ENCODE peak calls at places on chromosomes 3 and 15, in six cellular contexts. U is transverse colon, A is K562, Q is gastrocnemius medialis, L is tibial nerve, B is adrenal gland. M is an unnamed sample.
A peak's percentile ranks its signal among the peaks of the same experiment; 100 is the strongest.

GRCh38 chr15:56001476-56002078 is 8.2 kb upstream of the NEDD4 start:
- DNase-seq in U (no peak), A (no peak), Q (no peak), L (no peak), B (no peak), M (no peak)

GRCh38 chr3:192928720-192929119 is 11.1 kb upstream of the MB21D2 start:
- DNase-seq in U (no peak), A (no peak), Q (no peak), L (no peak), B (no peak), M (no peak)

GRCh38 chr3:146217324-146217723 is 33.6 kb downstream of the PLSCR4 start:
- DNase-seq in U (no peak), A (no peak), Q (no peak), L (no peak), B (no peak), M (no peak)

GRCh38 chr15:51331141-51331540 is 7.3 kb downstream of the CYP19A1 start:
- DNase-seq in U (no peak), A (peak; percentile 20), Q (no peak), L (no peak), B (no peak), M (no peak)

GRCh38 chr3:143697975-143698374 is 150.3 kb downstream of the SLC9A9 start:
- DNase-seq in U (no peak), A (peak; percentile 18), Q (no peak), L (no peak), B (no peak), M (no peak)

GRCh38 chr15:39944711-39945110 is 10.8 kb downstream of the EIF2AK4 start:
- DNase-seq in U (no peak), A (no peak), Q (no peak), L (no peak), B (no peak), M (no peak)

GRCh38 chr15:77533530-77533929 is 99.2 kb downstream of the LINGO1 start:
- DNase-seq in U (no peak), A (no peak), Q (no peak), L (no peak), B (no peak), M (no peak)

GRCh38 chr15:32952062-32952461 is 234.3 kb downstream of the GREM1 start:
- DNase-seq in U (no peak), A (no peak), Q (no peak), L (no peak), B (no peak), M (no peak)

GRCh38 chr3:179653106-179653776 is 401 bp downstream of the USP13 start:
- DNase-seq in U (peak; percentile 68), A (peak; percentile 64), Q (peak; percentile 87), L (peak; percentile 46), B (peak; percentile 91), M (peak; percentile 46)

GRCh38 chr3:179655236-179655635 is 2.4 kb downstream of the USP13 start:
- DNase-seq in U (no peak), A (no peak), Q (no peak), L (no peak), B (no peak), M (no peak)

GRCh38 chr3:179653777-179654117 is 907 bp downstream of the USP13 start:
- DNase-seq in U (peak; percentile 7), A (no peak), Q (no peak), L (no peak), B (peak; percentile 64), M (no peak)

GRCh38 chr3:179651687-179652466 is 963 bp upstream of the USP13 start:
- DNase-seq in U (no peak), A (no peak), Q (no peak), L (no peak), B (no peak), M (no peak)

GRCh38 chr3:179652467-179653105 is at the start of gene USP13:
- DNase-seq in U (peak; percentile 54), A (peak; percentile 34), Q (peak; percentile 61), L (peak; percentile 36), B (peak; percentile 81), M (peak; percentile 53)
- TF ChIP-seq POLR2A in U (no peak), A (no peak), Q (peak; percentile 33), L (no peak), B (peak; percentile 76), M (no peak)

GRCh38 chr15:79828447-79828846 is 68.4 kb downstream of the MTHFS start:
- DNase-seq in U (no peak), A (no peak), Q (no peak), L (no peak), B (no peak), M (no peak)

GRCh38 chr15:79824321-79824720 is 72.5 kb downstream of the MTHFS start:
- DNase-seq in U (no peak), A (no peak), Q (no peak), L (no peak), B (no peak), M (no peak)

GRCh38 chr15:79831635-79832034 is 65.2 kb downstream of the MTHFS start:
- DNase-seq in U (no peak), A (no peak), Q (no peak), L (no peak), B (no peak), M (no peak)

GRCh38 chr15:79829950-79830349 is 66.9 kb downstream of the MTHFS start:
- DNase-seq in U (no peak), A (no peak), Q (no peak), L (no peak), B (no peak), M (no peak)

DNA sequence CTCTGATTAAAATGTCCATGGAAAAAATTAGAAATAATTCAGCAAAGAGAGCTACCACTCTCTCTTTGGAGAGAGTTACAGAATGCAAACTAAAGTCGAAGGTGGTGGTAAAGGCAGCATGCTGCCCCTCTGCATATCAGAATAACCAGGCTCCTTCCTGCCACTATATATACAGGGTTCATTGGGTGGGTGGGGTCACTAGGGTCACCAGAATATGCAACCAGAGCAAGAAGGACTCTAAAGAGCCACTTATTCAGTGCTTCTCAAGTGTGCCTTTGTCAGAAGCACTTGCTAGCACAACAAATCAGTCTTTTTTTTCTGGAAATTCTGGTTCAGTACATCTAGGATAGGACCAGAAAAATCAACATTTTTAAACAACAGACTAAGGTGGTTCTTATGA is 70.0 kb downstream of the MTHFS start:
- DNase-seq in U (no peak), A (no peak), Q (no peak), L (no peak), B (no peak), M (no peak)
- TF ChIP-seq POLR2A in U (no peak), A (no peak), Q (no peak), L (no peak), B (no peak), M (no peak)

DNA sequence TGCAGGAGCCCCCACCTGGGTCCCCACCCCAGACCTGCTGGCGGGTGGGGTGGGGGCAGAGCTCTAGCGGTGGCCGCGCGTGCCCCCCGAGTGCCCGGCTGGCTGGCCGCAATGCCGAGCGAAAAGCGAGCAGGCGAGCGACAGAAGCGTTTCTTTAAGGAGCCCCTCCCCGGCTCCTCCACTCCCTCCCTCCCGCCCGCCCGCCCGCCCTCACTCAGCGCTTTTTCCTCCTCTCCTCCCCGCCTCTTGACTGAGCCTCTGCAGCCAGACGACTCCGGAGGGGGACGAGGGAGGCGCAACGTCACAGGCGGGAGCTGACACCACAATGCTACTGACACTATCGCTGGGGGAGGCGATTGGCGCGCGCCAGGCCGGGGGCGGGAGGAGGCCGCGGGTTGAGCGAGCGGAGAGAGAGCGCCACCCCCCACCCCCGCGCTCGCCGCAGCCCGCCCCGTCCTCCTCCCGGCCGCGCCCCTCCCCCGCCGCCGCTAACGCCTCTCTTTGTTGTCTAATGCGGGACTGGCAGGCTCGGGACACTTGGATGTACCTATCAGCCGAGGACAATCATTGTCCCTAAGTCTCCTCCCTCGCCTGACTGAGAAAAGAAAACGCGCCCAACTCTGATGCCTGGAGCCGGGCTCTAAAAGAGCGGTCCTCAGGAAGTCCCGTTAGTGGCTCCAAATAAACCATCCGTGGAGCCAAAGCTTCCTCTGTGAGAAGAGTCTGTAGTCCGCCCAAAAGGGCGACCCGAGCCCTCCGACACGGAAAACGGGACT is at the start of gene MEX3B:
- DNase-seq in U (peak; percentile 92), A (peak; percentile 98), Q (peak; percentile 95), L (peak; percentile 88), B (peak; percentile 94), M (peak; percentile 82)
- TF ChIP-seq POLR2A in U (peak; percentile 28), A (no peak), Q (peak; percentile 51), L (peak; percentile 24), B (peak; percentile 8), M (no peak)

GRCh38 chr3:141311170-141311495 is 57.2 kb upstream of the ZBTB38 start:
- DNase-seq in U (no peak), A (no peak), Q (no peak), L (no peak), B (no peak), M (no peak)

GRCh38 chr3:141312359-141313090 is 55.8 kb upstream of the ZBTB38 start:
- DNase-seq in U (no peak), A (peak; percentile 95), Q (no peak), L (no peak), B (no peak), M (no peak)

GRCh38 chr3:141313091-141313683 is 55.1 kb upstream of the ZBTB38 start:
- DNase-seq in U (no peak), A (peak; percentile 82), Q (no peak), L (no peak), B (no peak), M (no peak)

GRCh38 chr3:141308588-141309218 is 59.6 kb upstream of the ZBTB38 start:
- DNase-seq in U (peak; percentile 39), A (peak; percentile 80), Q (no peak), L (peak; percentile 31), B (peak; percentile 79), M (no peak)

DNA sequence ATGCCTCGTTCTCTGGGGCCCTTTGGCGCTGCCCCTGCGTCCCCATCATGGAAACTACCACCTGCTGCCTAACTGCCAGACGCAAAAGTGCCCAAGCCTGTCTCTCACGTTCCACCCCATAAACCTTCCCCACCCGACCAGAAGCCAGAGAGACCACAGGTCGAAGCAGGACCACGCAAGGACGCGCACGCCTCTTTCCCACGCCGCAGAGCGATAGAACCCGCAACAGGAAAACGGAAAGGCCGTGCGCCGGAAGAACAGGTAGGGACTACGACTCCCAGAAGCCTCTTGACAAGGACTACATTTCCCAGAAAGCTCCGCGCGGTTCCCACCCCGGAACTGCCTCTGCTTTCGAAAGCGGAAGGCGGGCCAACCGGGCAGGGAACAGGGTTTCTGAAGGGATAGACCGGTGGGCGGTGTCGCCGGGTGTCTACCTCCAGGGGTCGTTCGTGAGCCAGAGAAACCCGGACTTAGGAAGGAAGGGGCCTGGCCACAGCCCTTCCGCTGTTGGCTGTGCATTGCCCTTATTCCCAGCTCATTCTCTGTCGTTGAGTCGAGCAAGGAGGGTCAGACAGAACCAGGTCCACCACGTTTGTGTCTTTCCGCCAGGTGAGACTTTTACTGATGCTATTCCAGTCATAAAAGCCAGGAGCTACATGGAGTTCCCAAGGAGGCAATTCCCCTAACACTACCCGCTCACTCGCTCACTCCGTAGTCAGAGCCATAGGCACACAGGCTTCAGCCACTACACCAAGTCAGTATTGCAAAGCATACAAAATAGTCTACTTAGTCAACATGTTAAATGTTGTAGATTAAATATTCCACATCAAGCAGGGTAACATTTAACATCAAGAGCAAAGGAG is 56.6 kb upstream of the ZBTB38 start:
- DNase-seq in U (peak; percentile 100), A (peak; percentile 99), Q (peak; percentile 97), L (peak; percentile 97), B (peak; percentile 98), M (peak; percentile 93)
- TF ChIP-seq POLR2A in U (peak; percentile 69), A (peak; percentile 95), Q (peak; percentile 38), L (peak; percentile 63), B (peak; percentile 59), M (peak; percentile 82)

GRCh38 chr15:85451099-85451700 is 70.8 kb downstream of the AKAP13 start:
- DNase-seq in U (no peak), A (no peak), Q (no peak), L (no peak), B (no peak), M (no peak)
- TF ChIP-seq POLR2A in U (no peak), A (no peak), Q (no peak), L (no peak), B (no peak), M (no peak)